ENCODE peak calls at places on chromosomes 3 and 15, in eight cellular contexts. M is CD4-positive, alpha-beta T cell; W is GM12865; F is H7; B is small intestine; Q is osteocyte; C is HFF-Myc; O is HTR-8/SVneo. H is an unnamed sample.

GRCh38 chr3:196348698-196349097 is 10.5 kb upstream of the TM4SF19 start:
- DNase-seq in M (no peak), W (no peak), F (no peak), B (no peak), Q (no peak), C (no peak), O (no peak), H (no peak)

GRCh38 chr3:129445472-129445871 is 5.4 kb downstream of the IFT122 start:
- DNase-seq in M (no peak), W (no peak), F (no peak), B (peak), Q (no peak), C (no peak), O (no peak), H (no peak)

GRCh38 chr3:100556656-100557310 is 52.6 kb upstream of the ADGRG7 start:
- DNase-seq in M (no peak), W (no peak), F (no peak), B (no peak), Q (no peak), C (peak), O (no peak), H (peak)

GRCh38 chr3:37987315-37987697 is 3.3 kb upstream of the VILL start:
- DNase-seq in M (no peak), W (no peak), F (no peak), B (peak), Q (no peak), C (no peak), O (no peak), H (no peak)

GRCh38 chr3:184676927-184677326 is 34.9 kb downstream of the MAGEF1 start:
- DNase-seq in M (no peak), W (no peak), F (no peak), B (no peak), Q (no peak), C (no peak), O (no peak), H (no peak)

GRCh38 chr3:134249935-134250716 is 533 bp downstream of the RYK start:
- DNase-seq in M (peak), W (peak), F (peak), B (peak), Q (peak), C (no peak), O (peak), H (no peak)

GRCh38 chr15:66729339-66729951 is 27.4 kb downstream of the SMAD6 start:
- DNase-seq in M (no peak), W (no peak), F (peak), B (no peak), Q (no peak), C (no peak), O (no peak), H (no peak)

GRCh38 chr3:108021533-108021932 is 69.3 kb downstream of the CD47 start:
- DNase-seq in M (no peak), W (no peak), F (no peak), B (no peak), Q (no peak), C (no peak), O (no peak), H (no peak)

GRCh38 chr3:167882057-167882667 is 146.6 kb downstream of the SERPINI1 start:
- DNase-seq in M (no peak), W (peak), F (no peak), B (peak), Q (no peak), C (peak), O (peak), H (peak)

H was measured in smooth muscle cell of the brain vasculature.